ENCODE peak calls at places on chromosome 11, in ten cellular contexts. G is DND-41, U is sigmoid colon, X is ovary, T is tibial artery, O is GM12865, V is stomach, P is astrocyte of the spinal cord, E is cardiac fibroblast, I is breast epithelium. N is an unnamed sample.

GRCh38 chr11:8352852-8353505 is 89.3 kb upstream of the LMO1 start:
- DNase-seq in P (no peak), G (no peak), X (no peak), U (no peak), I (no peak), E (no peak), O (no peak), T (no peak), V (no peak), N (no peak)

GRCh38 chr11:77558380-77558779 is 31.4 kb upstream of the AQP11 start:
- DNase-seq in T (no peak), U (no peak), I (no peak), G (no peak), V (no peak), X (no peak), P (no peak), O (no peak), E (no peak), N (no peak)

GRCh38 chr11:116224154-116224888 is 548.5 kb downstream of the BUD13 start:
- DNase-seq in X (peak), E (peak), I (no peak), U (no peak), G (peak), O (peak), P (peak), V (peak), T (no peak), N (peak)

GRCh38 chr11:116840224-116840745 is 2.9 kb upstream of the APOA1 start:
- DNase-seq in U (no peak), G (peak), E (peak), V (no peak), P (no peak), T (no peak), X (no peak), O (peak), I (no peak), N (peak)

GRCh38 chr11:67280791-67281551 is 8.1 kb upstream of the ANKRD13D start:
- DNase-seq in P (no peak), O (no peak), G (no peak), T (peak), V (no peak), U (peak), I (no peak), X (peak), E (no peak), N (no peak)

GRCh38 chr11:35623708-35624168 is 5.5 kb downstream of the FJX1 start:
- DNase-seq in I (no peak), X (no peak), V (no peak), U (no peak), O (no peak), E (peak), G (no peak), P (peak), T (no peak), N (peak)

GRCh38 chr11:32829680-32830412 is at the start of gene PRRG4:
- DNase-seq in V (peak), P (peak), E (peak), X (peak), I (peak), O (peak), T (peak), U (peak), G (peak), N (peak)

GRCh38 chr11:31779268-31779879 is 31.7 kb downstream of the PAX6 start:
- DNase-seq in U (no peak), V (no peak), P (peak), T (no peak), O (no peak), G (no peak), I (no peak), E (peak), X (no peak), N (peak)

DNA sequence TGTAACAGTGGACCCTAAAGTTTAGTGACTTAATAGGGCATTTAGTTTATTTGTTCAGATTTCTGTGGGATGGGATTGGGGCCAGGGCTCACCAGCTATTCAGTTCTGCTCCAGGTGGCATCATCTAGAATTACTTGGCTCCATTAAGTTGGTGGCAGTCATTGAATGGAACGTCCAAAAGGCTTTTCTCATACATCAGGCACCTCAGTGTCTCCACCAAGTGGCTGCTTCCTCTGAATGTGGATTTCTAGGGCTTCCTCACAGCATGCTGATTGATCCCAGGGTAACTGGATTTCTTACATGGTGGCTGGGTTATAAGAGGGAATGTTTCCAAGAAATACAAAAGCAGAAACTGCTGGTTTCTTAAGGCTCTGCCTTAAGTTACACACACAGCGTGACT is 34.7 kb downstream of the USP47 start:
- DNase-seq in E (peak), P (no peak), U (no peak), O (no peak), G (no peak), X (no peak), V (no peak), T (no peak), I (no peak), N (peak)
- TF ChIP-seq CTCF in E (peak), P (peak), U (no peak), O (no peak), G (peak), X (no peak), V (no peak), T (no peak), I (no peak), N (peak)

DNA sequence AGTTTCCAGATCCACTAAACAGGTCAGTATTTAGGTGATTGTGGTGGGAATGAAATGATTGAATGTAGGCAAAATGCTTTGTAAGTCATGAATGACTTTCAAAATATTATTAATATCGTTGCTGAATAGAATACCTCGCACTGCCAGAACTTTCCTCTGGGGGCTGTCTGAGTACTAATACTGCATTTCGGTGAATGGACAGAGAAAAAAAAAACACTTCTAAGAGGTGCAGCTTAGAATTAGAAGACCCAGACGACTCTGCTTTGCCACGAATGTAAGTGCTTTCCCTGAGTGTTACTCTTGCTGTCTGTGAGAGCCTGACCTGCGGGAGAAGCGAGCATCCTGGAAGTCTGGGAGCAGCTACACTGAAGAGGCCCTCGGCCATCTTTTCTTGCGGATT is 95.0 kb downstream of the SCN3B start:
- DNase-seq in T (no peak), P (peak), I (no peak), G (no peak), E (peak), U (no peak), V (no peak), X (no peak), O (no peak), N (peak)
- H3K4me3 ChIP-seq in T (peak), P (peak), I (peak), G (no peak), E (no peak), U (peak), V (peak), X (no peak), O (no peak), N (peak)

GRCh38 chr11:78605296-78605695 is 30.6 kb upstream of the NARS2 start:
- DNase-seq in T (no peak), V (no peak), O (no peak), I (no peak), P (no peak), E (peak), X (no peak), G (no peak), U (no peak), N (peak)
- TF ChIP-seq CTCF in T (no peak), V (no peak), O (no peak), I (no peak), P (no peak), E (no peak), X (no peak), G (no peak), U (no peak), N (no peak)

DNA sequence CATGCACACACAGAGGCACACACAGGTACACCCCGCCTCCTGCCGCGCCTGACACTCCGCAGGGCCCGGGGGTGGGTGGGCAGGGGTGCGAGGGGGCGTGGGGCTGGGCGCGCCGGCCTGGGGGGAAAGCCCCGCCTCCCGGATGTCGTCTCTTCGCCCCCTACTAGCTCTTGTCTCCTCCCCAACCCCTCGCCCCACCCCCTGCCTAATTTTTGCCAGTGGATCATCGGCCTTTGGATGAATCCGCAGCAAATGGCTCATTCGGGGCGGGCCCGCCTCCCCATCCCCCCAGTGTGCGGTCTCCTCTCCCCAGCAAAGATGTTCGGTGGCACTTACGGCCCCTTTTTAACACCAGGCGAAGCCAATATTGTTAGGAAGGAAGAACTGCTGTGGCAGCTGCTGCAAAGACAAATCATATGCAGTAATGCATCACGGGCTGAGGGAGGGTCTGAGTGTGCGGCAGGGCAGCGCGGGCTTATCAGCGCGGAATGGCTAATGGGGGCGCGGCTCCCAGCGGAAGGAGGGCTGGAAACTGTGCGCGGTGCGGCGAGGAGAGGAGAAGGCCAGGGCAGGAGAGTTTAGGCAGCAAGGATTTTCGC is 13.4 kb upstream of the NECTIN1 start:
- DNase-seq in T (no peak), O (no peak), U (no peak), I (no peak), P (no peak), V (no peak), X (no peak), G (no peak), E (no peak), N (no peak)
- H3K4me3 ChIP-seq in T (peak), O (no peak), U (no peak), I (peak), P (no peak), V (peak), X (no peak), G (no peak), E (peak), N (peak)

DNA sequence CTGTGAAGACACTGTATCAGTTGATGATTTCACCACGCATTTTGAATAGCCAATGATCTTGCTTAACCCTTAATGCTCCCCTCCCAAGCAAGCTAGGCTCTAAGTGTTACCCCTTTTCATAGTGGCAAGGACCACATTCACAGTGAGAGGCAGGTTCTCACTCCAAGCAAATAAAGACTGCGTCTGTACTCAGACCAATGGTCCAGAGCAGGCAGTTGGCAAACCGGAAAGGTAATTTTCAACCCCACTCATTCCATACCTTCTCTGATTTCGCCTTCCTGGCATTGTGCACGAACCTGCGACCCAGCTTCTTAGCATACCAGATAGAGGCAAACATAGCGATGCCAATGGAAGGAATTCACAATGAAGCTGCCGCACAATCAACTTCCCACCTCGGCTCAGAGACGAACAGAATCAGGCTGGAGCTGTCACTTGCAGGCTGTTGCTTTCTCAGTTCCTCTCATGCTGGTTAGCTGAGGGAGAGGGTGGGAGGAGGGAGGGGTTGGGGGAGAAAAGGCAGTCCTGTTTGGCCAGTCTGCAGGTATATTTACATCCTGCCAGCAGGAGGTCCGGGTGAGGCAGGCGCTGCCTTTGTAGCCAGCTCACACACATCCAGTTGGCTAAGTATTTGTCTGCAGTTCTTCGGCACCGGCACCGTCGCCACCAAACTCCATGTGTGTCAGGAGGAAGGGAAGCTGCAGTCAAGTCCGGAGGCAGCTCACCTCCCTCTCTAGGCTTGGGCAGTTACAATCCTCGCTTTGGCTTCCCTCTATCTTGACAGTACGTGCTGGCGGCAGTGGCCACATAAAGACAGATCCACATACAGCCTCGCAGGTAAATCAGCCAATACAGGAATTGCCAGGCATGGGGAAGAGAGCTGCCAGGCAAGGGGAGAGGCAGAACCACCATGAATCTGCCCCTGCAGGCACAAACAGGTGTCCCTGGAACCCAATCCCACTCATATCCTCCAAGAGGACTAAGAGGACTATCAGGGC is 1151.3 kb upstream of the CCDC90B start:
- DNase-seq in G (no peak), T (no peak), V (peak), O (peak), I (no peak), X (no peak), P (no peak), E (no peak), U (no peak), N (no peak)
- TF ChIP-seq CTCF in G (no peak), T (no peak), V (no peak), O (no peak), I (no peak), X (no peak), P (no peak), E (no peak), U (no peak), N (no peak)

GRCh38 chr11:65779669-65779918 is 1.2 kb downstream of the AP5B1 start:
- DNase-seq in T (no peak), P (no peak), O (no peak), G (no peak), V (no peak), U (no peak), X (no peak), E (no peak), I (no peak), N (no peak)
- H3K4me3 ChIP-seq in T (peak), P (peak), O (peak), G (peak), V (peak), U (peak), X (peak), E (peak), I (peak), N (peak)

GRCh38 chr11:10492084-10492483 is 37.0 kb downstream of the AMPD3 start:
- DNase-seq in I (no peak), E (no peak), G (no peak), U (no peak), V (no peak), T (no peak), P (no peak), O (no peak), X (no peak), N (no peak)
- TF ChIP-seq CTCF in I (no peak), E (no peak), G (no peak), U (no peak), V (no peak), T (no peak), P (no peak), O (no peak), X (no peak), N (no peak)

DNA sequence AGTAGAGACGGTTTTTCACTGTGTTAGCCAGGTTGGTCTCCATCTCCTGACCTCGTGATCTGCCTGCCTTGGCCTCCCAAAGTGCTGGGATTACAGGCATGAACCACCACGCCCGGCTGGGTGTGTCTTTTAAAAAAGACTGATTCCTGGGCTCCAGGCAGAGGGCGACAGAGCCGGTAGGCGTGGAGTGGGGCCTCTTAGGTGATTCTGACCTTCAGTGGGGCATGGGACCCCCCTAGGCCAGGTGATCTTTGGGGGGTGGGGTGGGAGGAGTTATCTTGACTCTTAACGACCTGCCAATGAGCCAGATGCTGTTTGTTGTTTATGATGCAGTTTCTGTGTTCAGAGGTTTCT is 12.9 kb upstream of the SORL1-AS1 start:
- DNase-seq in V (no peak), T (no peak), U (no peak), I (no peak), E (no peak), O (no peak), P (no peak), X (no peak), G (no peak), N (no peak)
- H3K4me3 ChIP-seq in V (no peak), T (no peak), U (no peak), I (no peak), E (no peak), O (peak), P (no peak), X (no peak), G (no peak), N (no peak)

GRCh38 chr11:12629601-12630313 is 44.5 kb upstream of the TEAD1 start:
- DNase-seq in E (peak), P (peak), T (no peak), I (no peak), X (no peak), G (no peak), U (no peak), O (no peak), V (no peak), N (peak)

GRCh38 chr11:12631651-12632050 is 42.6 kb upstream of the TEAD1 start:
- DNase-seq in E (no peak), X (no peak), G (no peak), I (no peak), V (no peak), U (no peak), O (no peak), T (no peak), P (no peak), N (no peak)

GRCh38 chr11:12626616-12627015 is 47.6 kb upstream of the TEAD1 start:
- DNase-seq in V (no peak), G (no peak), I (no peak), U (no peak), T (no peak), E (no peak), X (no peak), O (no peak), P (no peak), N (no peak)

GRCh38 chr11:12625438-12626071 is 48.7 kb upstream of the TEAD1 start:
- DNase-seq in T (no peak), U (no peak), G (no peak), E (peak), V (no peak), O (no peak), X (no peak), I (no peak), P (peak), N (peak)

DNA sequence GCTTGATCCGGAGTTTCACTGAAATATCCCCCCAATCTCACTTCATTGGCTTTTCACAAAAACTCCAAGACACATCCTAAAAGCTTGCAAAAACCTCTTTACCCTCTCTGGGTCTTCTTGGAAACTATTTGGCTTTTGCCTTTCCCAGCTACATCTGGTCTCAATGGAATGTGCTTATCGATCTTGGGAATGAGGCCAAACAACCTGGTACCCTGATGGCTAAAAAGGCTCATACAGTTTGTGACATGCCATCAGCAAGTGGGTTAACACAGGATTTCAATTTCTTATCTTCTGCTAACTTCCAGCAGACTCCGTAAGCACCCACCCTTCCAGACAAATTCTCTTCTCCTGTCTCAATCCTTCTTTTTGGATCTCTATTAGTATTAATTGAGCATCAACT is 45.9 kb upstream of the TEAD1 start:
- DNase-seq in V (no peak), U (no peak), X (no peak), O (no peak), G (no peak), E (no peak), P (no peak), T (no peak), I (no peak), N (no peak)
- TF ChIP-seq CTCF in V (no peak), U (no peak), X (no peak), O (no peak), G (no peak), E (no peak), P (no peak), T (no peak), I (no peak), N (no peak)